ENCODE peak calls at places on chromosomes 11 and 22, in ten cellular contexts. U is AG04450, M is left ventricle myocardium inferior, A is uterus, J is cardiac muscle cell, S is lower lobe of right lung, O is stomach, L is iPS DF 6.9, F is GM23248, E is mammary epithelial cell. Z is an unnamed sample. For H3K9me3, the result is how much of the 10 kb centered on the place peaks cover.

GRCh38 chr11:1478544-1478943 is 8.0 kb downstream of the MOB2 start:
- DNase-seq in U (no peak), M (peak), A (peak), J (no peak), S (peak), O (no peak), L (no peak), F (no peak), E (no peak), Z (no peak)

GRCh38 chr22:42611076-42611475 is 3.6 kb downstream of the POLDIP3 start:
- DNase-seq in U (no peak), M (no peak), A (no peak), J (no peak), S (no peak), O (no peak), L (no peak), F (peak), E (no peak), Z (no peak)

GRCh38 chr11:43735931-43736330 is 55.4 kb downstream of the HSD17B12 start:
- DNase-seq in U (no peak), M (no peak), A (no peak), J (no peak), S (no peak), O (no peak), L (no peak), F (peak), E (peak), Z (no peak)

GRCh38 chr22:46090051-46090591 is 60.2 kb upstream of the PPARA start:
- DNase-seq in U (no peak), M (peak), A (peak), J (no peak), S (peak), O (peak), L (no peak), F (peak), E (peak), Z (no peak)

GRCh38 chr11:30406978-30407762 is 84.3 kb downstream of the ARL14EP start:
- DNase-seq in U (no peak), M (no peak), A (no peak), J (no peak), S (no peak), O (no peak), L (no peak), F (no peak), E (no peak), Z (no peak)

GRCh38 chr11:1109918-1110705 is 35.4 kb downstream of the MUC2 start:
- DNase-seq in U (no peak), M (peak), A (no peak), J (no peak), S (peak), O (no peak), L (no peak), F (no peak), E (no peak), Z (no peak)

GRCh38 chr22:17726561-17727243 is 47.6 kb downstream of the BID start:
- DNase-seq in U (peak), M (no peak), A (no peak), J (no peak), S (no peak), O (no peak), L (no peak), F (peak), E (no peak), Z (no peak)

GRCh38 chr11:59678118-59678812 is 9.4 kb upstream of the PATL1 start:
- DNase-seq in U (no peak), M (no peak), A (no peak), J (no peak), S (no peak), O (no peak), L (no peak), F (peak), E (no peak), Z (no peak)

GRCh38 chr11:2101171-2101675 is 38.0 kb downstream of the IGF2 start:
- DNase-seq in U (no peak), M (no peak), A (no peak), J (no peak), S (peak), O (no peak), L (no peak), F (no peak), E (no peak), Z (no peak)

GRCh38 chr22:19605508-19606331 is 81.5 kb upstream of the CLDN5 start:
- DNase-seq in U (no peak), M (no peak), A (no peak), J (no peak), S (no peak), O (no peak), L (no peak), F (no peak), E (no peak), Z (no peak)

GRCh38 chr11:45997599-45997998 is 75.1 kb downstream of the LARGE2 start:
- DNase-seq in U (no peak), M (no peak), A (no peak), J (no peak), S (no peak), O (no peak), L (no peak), F (no peak), E (peak), Z (no peak)

DNA sequence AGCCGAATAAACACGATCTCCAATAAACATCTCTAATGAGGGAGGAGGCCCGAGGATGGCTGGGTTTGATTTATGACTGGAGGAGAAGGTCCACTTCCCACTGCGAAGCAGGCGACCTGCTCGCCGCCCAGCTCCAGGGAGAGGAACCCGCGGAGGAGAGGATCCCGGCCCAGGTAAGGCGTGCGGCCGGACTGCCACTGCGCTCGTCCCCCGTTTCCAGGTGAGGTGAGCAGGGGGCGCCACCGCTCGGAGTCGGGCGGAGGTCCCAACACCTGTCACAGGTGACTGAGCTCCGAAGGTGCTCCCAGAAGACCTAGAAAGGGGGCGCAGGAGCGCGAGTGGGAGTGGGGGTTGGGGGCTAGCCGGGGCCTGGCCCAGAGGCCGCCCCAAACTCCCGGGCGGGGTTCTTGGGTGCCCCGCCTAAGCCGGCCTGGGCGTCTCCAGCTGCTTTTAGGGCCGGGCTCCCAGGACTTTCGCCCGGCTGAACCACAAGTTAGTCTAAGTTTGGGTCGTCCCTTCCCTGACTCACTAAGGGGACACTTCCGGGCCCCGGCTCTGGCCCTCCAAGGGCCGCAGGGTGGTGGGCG is 5.4 kb upstream of the PAX6 start:
- DNase-seq in U (no peak), M (no peak), A (no peak), J (no peak), S (no peak), O (no peak), L (no peak), F (no peak), E (no peak), Z (no peak)
- H3K9me3 ChIP-seq in U (under half), M (under half), A (under half), J (under half), S (under half), O (under half), L (under half), F (under half), E (under half), Z (under half)

GRCh38 chr22:49072996-49073645 is 754.6 kb downstream of the BRD1 start:
- DNase-seq in U (no peak), M (no peak), A (no peak), J (no peak), S (no peak), O (no peak), L (no peak), F (no peak), E (no peak), Z (no peak)
- H3K9me3 ChIP-seq in U (half or more), M (under half), A (under half), J (under half), S (under half), O (under half), L (under half), F (under half), E (half or more), Z (under half)

GRCh38 chr22:48680601-48681000 is 1147.1 kb downstream of the BRD1 start:
- DNase-seq in U (no peak), M (no peak), A (no peak), J (no peak), S (peak), O (no peak), L (no peak), F (no peak), E (no peak), Z (no peak)
- H3K9me3 ChIP-seq in U (half or more), M (under half), A (under half), J (under half), S (under half), O (under half), L (under half), F (under half), E (half or more), Z (under half)

GRCh38 chr11:70620510-70621184 is 222.3 kb downstream of the CTTN start:
- DNase-seq in U (no peak), M (no peak), A (no peak), J (no peak), S (no peak), O (no peak), L (no peak), F (no peak), E (no peak), Z (no peak)
- H3K9me3 ChIP-seq in U (half or more), M (under half), A (under half), J (under half), S (under half), O (under half), L (under half), F (under half), E (under half), Z (under half)

GRCh38 chr22:37742374-37743092 is 45.7 kb downstream of the TRIOBP start:
- DNase-seq in U (peak), M (no peak), A (peak), J (no peak), S (no peak), O (peak), L (no peak), F (peak), E (peak), Z (no peak)

GRCh38 chr22:37740455-37741311 is 43.8 kb downstream of the TRIOBP start:
- DNase-seq in U (no peak), M (no peak), A (no peak), J (no peak), S (no peak), O (no peak), L (no peak), F (no peak), E (peak), Z (no peak)

GRCh38 chr22:37741312-37741795 is 44.5 kb downstream of the TRIOBP start:
- DNase-seq in U (peak), M (peak), A (peak), J (peak), S (peak), O (peak), L (no peak), F (peak), E (peak), Z (peak)

GRCh38 chr22:37739611-37740049 is 42.8 kb downstream of the TRIOBP start:
- DNase-seq in U (no peak), M (peak), A (no peak), J (no peak), S (peak), O (no peak), L (no peak), F (no peak), E (no peak), Z (no peak)

GRCh38 chr22:37739000-37739399 is 42.2 kb downstream of the TRIOBP start:
- DNase-seq in U (peak), M (peak), A (peak), J (no peak), S (peak), O (no peak), L (no peak), F (peak), E (no peak), Z (peak)
- H3K9me3 ChIP-seq in U (under half), M (under half), A (under half), J (under half), S (under half), O (under half), L (under half), F (under half), E (under half), Z (under half)

GRCh38 chr22:49044091-49044490 is 783.6 kb downstream of the BRD1 start:
- DNase-seq in U (no peak), M (no peak), A (no peak), J (no peak), S (no peak), O (no peak), L (no peak), F (no peak), E (no peak), Z (no peak)
- H3K9me3 ChIP-seq in U (half or more), M (under half), A (under half), J (under half), S (under half), O (under half), L (under half), F (under half), E (half or more), Z (under half)

DNA sequence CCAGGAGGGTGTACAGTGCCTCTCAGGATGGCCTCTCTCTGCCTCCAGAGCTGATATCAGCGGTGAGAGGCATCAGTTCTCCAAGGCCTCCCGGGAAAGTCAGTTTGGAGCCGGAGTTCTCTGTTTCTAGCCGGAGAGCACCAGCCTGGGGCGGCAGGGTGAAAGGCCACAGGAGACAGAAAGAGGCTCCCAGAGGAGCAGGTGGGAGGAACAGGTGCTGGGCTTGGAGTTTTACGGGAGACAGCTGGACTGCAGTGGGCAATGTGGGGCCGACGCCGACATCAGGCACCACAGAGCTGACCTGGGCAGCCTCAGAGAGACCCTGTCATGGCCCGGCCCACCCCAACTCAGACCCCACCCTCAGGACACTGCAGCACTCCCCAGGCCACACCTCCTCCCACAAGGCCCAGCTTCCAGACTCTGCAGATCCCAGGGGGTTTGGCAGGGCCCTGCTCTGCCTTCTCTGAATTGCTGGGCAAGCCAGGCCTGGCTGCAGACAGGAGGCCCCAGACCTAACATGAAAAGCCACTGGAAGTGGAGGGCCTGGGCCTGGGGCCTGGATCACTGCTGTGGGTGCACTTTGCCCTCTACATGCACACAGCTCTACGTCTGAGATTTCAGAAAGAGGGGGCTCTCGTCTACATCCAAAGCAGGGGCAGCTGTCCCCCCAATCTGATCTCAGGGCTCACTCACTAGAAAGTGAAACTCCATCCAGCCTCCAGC is 885.6 kb downstream of the BRD1 start:
- DNase-seq in U (no peak), M (no peak), A (no peak), J (no peak), S (no peak), O (peak), L (no peak), F (no peak), E (no peak), Z (peak)
- H3K9me3 ChIP-seq in U (half or more), M (under half), A (under half), J (under half), S (under half), O (under half), L (under half), F (under half), E (half or more), Z (under half)

GRCh38 chr22:47090591-47091240 is 328.3 kb downstream of the TBC1D22A start:
- DNase-seq in U (peak), M (no peak), A (no peak), J (no peak), S (no peak), O (no peak), L (no peak), F (peak), E (peak), Z (no peak)
- H3K9me3 ChIP-seq in U (under half), M (under half), A (under half), J (under half), S (under half), O (under half), L (under half), F (under half), E (under half), Z (under half)

GRCh38 chr11:70756341-70756740 is 358.0 kb downstream of the CTTN start:
- DNase-seq in U (no peak), M (no peak), A (no peak), J (no peak), S (peak), O (no peak), L (no peak), F (no peak), E (no peak), Z (no peak)
- H3K9me3 ChIP-seq in U (under half), M (under half), A (under half), J (under half), S (under half), O (under half), L (under half), F (under half), E (under half), Z (under half)